ENCODE peak calls at places on chromosomes 11 and 22, in eight cellular contexts. Y, A, S, W, I, H, V and E are unnamed samples.
A peak's percentile ranks its signal among the peaks of the same experiment; 100 is the strongest.

GRCh38 chr11:12386745-12387144 is 9.4 kb downstream of the PARVA start:
- DNase-seq in W (no peak), Y (no peak), I (no peak), V (no peak), S (no peak), H (no peak), A (no peak), E (no peak)

GRCh38 chr11:48169706-48170105 is 46.9 kb upstream of the OR4B1 start:
- DNase-seq in H (no peak), I (no peak), S (no peak), A (no peak), V (no peak), W (no peak), Y (peak; percentile 77), E (no peak)

GRCh38 chr11:126194121-126194543 is 17.3 kb downstream of the RPUSD4 start:
- DNase-seq in V (peak; percentile 64), S (peak; percentile 74), A (no peak), Y (peak; percentile 71), W (peak; percentile 61), H (peak; percentile 50), I (peak; percentile 35), E (peak; percentile 18)

GRCh38 chr11:35990170-35990569 is 46.3 kb downstream of the LDLRAD3 start:
- DNase-seq in S (peak; percentile 44), W (no peak), Y (no peak), H (no peak), A (no peak), I (no peak), V (no peak), E (no peak)

GRCh38 chr11:71914127-71914526 is 14.3 kb downstream of the XNDC1N start:
- DNase-seq in W (no peak), Y (no peak), H (no peak), S (no peak), I (no peak), A (no peak), V (no peak), E (no peak)

GRCh38 chr11:128469220-128469619 is 118.1 kb downstream of the ETS1 start:
- DNase-seq in I (no peak), W (no peak), S (no peak), V (no peak), A (no peak), H (no peak), Y (no peak), E (no peak)

GRCh38 chr11:67025750-67026149 is 2.8 kb downstream of the SYT12 start:
- DNase-seq in H (no peak), S (no peak), V (no peak), W (no peak), A (no peak), Y (no peak), I (no peak), E (no peak)

GRCh38 chr11:65500262-65501004 is 1.6 kb downstream of the MALAT1 start:
- DNase-seq in S (peak; percentile 76), Y (no peak), H (peak; percentile 51), W (no peak), V (no peak), I (no peak), A (peak; percentile 30), E (no peak)

GRCh38 chr11:66311470-66311964 is 5.3 kb downstream of the CD248 start:
- DNase-seq in A (no peak), Y (no peak), W (no peak), S (no peak), V (no peak), I (no peak), H (no peak), E (no peak)

GRCh38 chr11:107830915-107831540 is 27.6 kb downstream of the SLC35F2 start:
- DNase-seq in H (no peak), I (no peak), W (no peak), V (no peak), Y (no peak), S (peak; percentile 60), A (no peak), E (no peak)

GRCh38 chr11:93541884-93542752 is 1.1 kb downstream of the SMCO4 start:
- DNase-seq in W (peak; percentile 35), Y (peak; percentile 63), I (no peak), A (no peak), S (no peak), H (peak; percentile 58), V (peak; percentile 30), E (no peak)

GRCh38 chr11:11010624-11011127 is 152.8 kb upstream of the ZBED5 start:
- DNase-seq in H (no peak), A (no peak), W (peak; percentile 50), Y (peak; percentile 25), V (peak; percentile 18), I (peak; percentile 26), S (peak; percentile 63), E (no peak)

GRCh38 chr22:48459259-48459658 is 1368.4 kb downstream of the BRD1 start:
- DNase-seq in S (no peak), W (no peak), V (no peak), Y (no peak), A (no peak), I (no peak), H (no peak), E (no peak)

GRCh38 chr22:37182101-37182948 is 5.7 kb downstream of the C1QTNF6 start:
- DNase-seq in W (no peak), V (no peak), S (no peak), I (no peak), A (no peak), Y (no peak), H (no peak), E (no peak)

GRCh38 chr11:34245043-34245442 is 112.8 kb downstream of the ABTB2 start:
- DNase-seq in I (no peak), Y (no peak), V (no peak), W (no peak), H (no peak), S (no peak), A (no peak), E (no peak)

GRCh38 chr11:65479184-65480145 is 19.4 kb upstream of the MALAT1 start:
- DNase-seq in A (no peak), Y (peak; percentile 63), V (peak; percentile 72), W (no peak), H (no peak), I (peak; percentile 60), S (peak; percentile 84), E (no peak)

GRCh38 chr22:38951734-38952133 is 5.7 kb upstream of the APOBEC3A start:
- DNase-seq in S (no peak), Y (no peak), A (no peak), W (no peak), V (no peak), H (no peak), I (no peak), E (no peak)

GRCh38 chr11:72072348-72072747 is 8.0 kb downstream of the NUMA1 start:
- DNase-seq in H (no peak), V (no peak), A (no peak), Y (peak; percentile 60), S (peak; percentile 49), I (no peak), W (no peak), E (peak; percentile 77)

GRCh38 chr22:45905924-45906865 is 70.8 kb downstream of the WNT7B start:
- DNase-seq in Y (peak; percentile 88), I (no peak), H (no peak), V (no peak), A (no peak), S (no peak), W (no peak), E (no peak)

GRCh38 chr22:33803371-33803770 is 116.9 kb downstream of the LARGE1 start:
- DNase-seq in Y (peak; percentile 73), I (no peak), W (no peak), A (no peak), H (no peak), V (peak; percentile 30), S (no peak), E (no peak)

GRCh38 chr11:9577032-9577431 is 3.6 kb downstream of the WEE1 start:
- DNase-seq in A (no peak), H (no peak), I (no peak), S (no peak), Y (no peak), W (no peak), V (no peak), E (no peak)

GRCh38 chr11:35170503-35170902 is 31.5 kb downstream of the CD44 start:
- DNase-seq in H (no peak), W (no peak), I (no peak), S (peak; percentile 44), Y (no peak), V (no peak), A (no peak), E (no peak)

GRCh38 chr11:75714211-75714610 is 3.4 kb upstream of the MOGAT2 start:
- DNase-seq in Y (no peak), A (no peak), I (no peak), W (no peak), H (no peak), V (no peak), S (no peak), E (no peak)